ENCODE peak calls at places on chromosomes 6 and 20, in five cellular contexts. F, C, V, T and K are unnamed samples.

GRCh38 chr6:104326173-104327001 is 533.3 kb downstream of the HACE1 start:
- DNase-seq in F (no peak), C (peak), V (no peak), T (no peak), K (peak)

GRCh38 chr6:159044899-159045727 is at the start of gene TAGAP:
- DNase-seq in F (no peak), C (no peak), V (no peak), T (no peak), K (no peak)

GRCh38 chr20:38723069-38723981 is 961 bp upstream of the SLC32A1 start:
- DNase-seq in F (no peak), C (peak), V (no peak), T (no peak), K (peak)

GRCh38 chr6:1103945-1104623 is 207.8 kb upstream of the FOXQ1 start:
- DNase-seq in F (no peak), C (peak), V (no peak), T (no peak), K (peak)

GRCh38 chr6:142416179-142416578 is 114.4 kb downstream of the ADGRG6 start:
- DNase-seq in F (no peak), C (no peak), V (no peak), T (peak), K (peak)

GRCh38 chr6:56370591-56371198 is 123.3 kb upstream of the COL21A1 start:
- DNase-seq in F (peak), C (no peak), V (no peak), T (peak), K (no peak)

GRCh38 chr20:38139156-38139912 is 25.7 kb downstream of the TGM2 start:
- DNase-seq in F (no peak), C (no peak), V (no peak), T (no peak), K (no peak)

GRCh38 chr6:84766796-84767590 is 2.6 kb upstream of the TBX18 start:
- DNase-seq in F (no peak), C (peak), V (peak), T (no peak), K (peak)

GRCh38 chr20:57523782-57524181 is 1.2 kb downstream of the CTCFL start:
- DNase-seq in F (no peak), C (no peak), V (no peak), T (no peak), K (no peak)

GRCh38 chr20:57522380-57522973 is 2.5 kb downstream of the CTCFL start:
- DNase-seq in F (no peak), C (no peak), V (no peak), T (no peak), K (no peak)

GRCh38 chr20:57526067-57526884 is 1.3 kb upstream of the CTCFL start:
- DNase-seq in F (peak), C (peak), V (no peak), T (no peak), K (peak)

GRCh38 chr20:57525328-57526053 is 551 bp upstream of the CTCFL start:
- DNase-seq in F (no peak), C (no peak), V (no peak), T (no peak), K (no peak)

GRCh38 chr20:57524511-57525176 is at the start of gene CTCFL:
- DNase-seq in F (no peak), C (no peak), V (no peak), T (no peak), K (no peak)
- H3K4me2 ChIP-seq in F (no peak), C (no peak), V (no peak), T (no peak), K (no peak)

GRCh38 chr20:48538058-48538825 is 289.6 kb downstream of the PREX1 start:
- DNase-seq in F (peak), C (peak), V (peak), T (peak), K (peak)
- H3K27ac ChIP-seq in F (no peak), C (no peak), V (peak), T (no peak), K (peak)

DNA sequence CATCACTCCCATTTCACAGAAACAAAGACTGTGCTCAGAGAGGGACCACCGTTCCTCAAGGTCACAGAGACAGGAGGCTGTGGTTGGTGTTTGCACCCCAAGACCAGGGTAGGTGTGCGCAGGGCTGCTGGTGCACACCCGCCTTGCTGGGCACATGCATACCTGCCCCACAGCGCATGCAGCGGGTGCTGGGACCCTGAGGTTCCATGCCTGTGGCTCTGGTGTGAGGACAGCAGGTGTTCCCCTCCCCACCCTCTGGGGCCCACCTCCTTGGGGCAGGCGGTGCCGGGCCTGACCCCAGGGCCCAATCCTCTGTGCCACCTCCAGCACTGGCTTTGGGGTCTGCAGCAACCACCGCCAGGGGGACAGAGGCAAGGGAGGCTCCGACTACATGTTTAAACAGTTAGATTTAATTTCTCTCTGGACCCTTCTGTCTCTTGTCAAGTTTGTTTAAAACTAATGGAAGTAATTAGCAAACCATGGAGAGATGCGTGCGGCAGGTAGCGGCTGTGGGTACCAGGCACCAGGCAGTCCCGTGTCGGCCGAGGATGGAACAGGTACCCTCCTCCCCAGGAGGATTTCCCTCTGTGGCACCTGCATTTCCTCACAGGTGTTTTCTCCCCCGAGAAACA is 327.8 kb downstream of the TAF4 start:
- DNase-seq in F (no peak), C (no peak), V (no peak), T (no peak), K (no peak)
- H3K4me2 ChIP-seq in F (no peak), C (no peak), V (no peak), T (no peak), K (no peak)

GRCh38 chr6:169160091-169160854 is 93.4 kb downstream of the THBS2 start:
- DNase-seq in F (no peak), C (no peak), V (no peak), T (no peak), K (no peak)

GRCh38 chr6:169158182-169158573 is 95.5 kb downstream of the THBS2 start:
- DNase-seq in F (no peak), C (no peak), V (no peak), T (peak), K (no peak)

GRCh38 chr6:169160855-169161560 is 92.6 kb downstream of the THBS2 start:
- DNase-seq in F (no peak), C (no peak), V (no peak), T (no peak), K (no peak)

GRCh38 chr6:169158750-169159149 is 94.9 kb downstream of the THBS2 start:
- DNase-seq in F (no peak), C (no peak), V (no peak), T (no peak), K (peak)

DNA sequence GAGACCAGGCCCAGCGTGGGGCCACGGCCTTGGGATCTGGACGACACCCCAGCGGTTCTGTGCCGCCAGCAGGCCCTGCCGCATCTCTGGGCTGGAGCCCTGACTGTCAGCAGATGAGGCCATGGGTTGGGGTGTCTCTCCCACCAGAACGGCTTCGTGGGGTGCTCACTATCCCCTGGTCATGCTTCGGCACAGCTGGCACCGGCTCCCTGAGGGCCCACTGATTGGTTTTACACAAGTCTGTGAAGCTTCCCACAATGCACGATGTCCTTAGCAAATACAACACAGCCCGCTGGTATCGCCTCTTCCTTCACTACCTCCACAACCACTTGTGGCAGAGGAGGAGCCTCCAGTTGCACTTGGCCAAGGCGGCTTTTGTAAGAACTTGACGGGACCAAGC is 94.3 kb downstream of the THBS2 start:
- DNase-seq in F (no peak), C (no peak), V (no peak), T (no peak), K (no peak)
- H3K27ac ChIP-seq in F (no peak), C (no peak), V (no peak), T (no peak), K (no peak)

GRCh38 chr20:62138912-62139311 is 4.3 kb downstream of the PSMA7 start:
- DNase-seq in F (no peak), C (no peak), V (no peak), T (no peak), K (no peak)

GRCh38 chr20:62141043-62141396 is 2.2 kb downstream of the PSMA7 start:
- DNase-seq in F (no peak), C (no peak), V (no peak), T (no peak), K (no peak)

GRCh38 chr20:62138204-62138543 is 5.0 kb downstream of the PSMA7 start:
- DNase-seq in F (no peak), C (no peak), V (no peak), T (no peak), K (no peak)

GRCh38 chr20:62141397-62142251 is 1.6 kb downstream of the PSMA7 start:
- DNase-seq in F (peak), C (peak), V (no peak), T (peak), K (peak)

DNA sequence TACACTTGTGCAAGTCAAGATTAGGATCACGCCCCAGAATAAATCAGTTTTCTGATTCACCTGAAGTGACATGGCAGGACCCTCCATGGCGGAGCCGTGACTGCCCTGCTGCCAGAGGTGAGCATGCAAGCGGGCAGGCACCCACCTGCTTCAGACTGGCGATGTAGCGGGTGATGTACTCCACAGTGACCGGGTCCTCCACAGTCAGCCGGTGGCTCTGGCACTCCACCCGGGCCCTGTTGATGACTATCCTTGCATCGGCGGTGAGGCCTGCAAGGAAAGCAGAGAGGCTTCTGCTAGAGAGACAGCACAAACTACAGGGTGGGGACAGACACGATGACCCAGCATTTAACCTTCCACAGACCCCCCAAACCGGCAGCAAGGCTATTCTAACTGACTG is 3.6 kb downstream of the PSMA7 start:
- DNase-seq in F (no peak), C (no peak), V (no peak), T (no peak), K (no peak)
- H3K4me2 ChIP-seq in F (no peak), C (no peak), V (no peak), T (no peak), K (no peak)